ENCODE peak calls at places on chromosomes 13 and 19, in nine cellular contexts. E is ELR; P is AG09309; V is SK-N-DZ; S is BJ; C is stimulated activated CD4-positive, alpha-beta T cell treated with anti-CD3 and anti-CD28 coated beads, Interleukin-4, amount 100 ng/mL, for 4 hours; N is mucosa of gallbladder; O is glutamatergic neuron; W is T-helper 1 cell. J is an unnamed sample.

GRCh38 chr19:34759218-34759917 is 13.6 kb downstream of the ZNF599 start:
- DNase-seq in E (no peak), P (no peak), V (no peak), S (no peak), C (no peak), N (no peak), O (no peak), W (no peak), J (no peak)

GRCh38 chr13:113667771-113668490 is 912 bp downstream of the GRK1 start:
- DNase-seq in E (no peak), P (no peak), V (no peak), S (no peak), C (no peak), N (no peak), O (peak; percentile 10), W (no peak), J (no peak)

GRCh38 chr13:82374719-82375118 is 1507.6 kb downstream of the SLITRK1 start:
- DNase-seq in E (no peak), P (no peak), V (no peak), S (no peak), C (no peak), N (no peak), O (no peak), W (no peak), J (no peak)

GRCh38 chr19:8926341-8926740 is 83.9 kb downstream of the MUC16 start:
- DNase-seq in E (no peak), P (no peak), V (no peak), S (no peak), C (no peak), N (no peak), O (no peak), W (no peak), J (no peak)

GRCh38 chr13:101576977-101577376 is 124.5 kb downstream of the ITGBL1 start:
- DNase-seq in E (peak; percentile 11), P (no peak), V (no peak), S (no peak), C (no peak), N (no peak), O (no peak), W (no peak), J (no peak)

GRCh38 chr19:18149596-18149975 is 3.4 kb upstream of the PIK3R2 start:
- DNase-seq in E (no peak), P (no peak), V (no peak), S (no peak), C (no peak), N (no peak), O (no peak), W (no peak), J (no peak)

GRCh38 chr13:43316997-43317396 is 293.6 kb downstream of the DNAJC15 start:
- DNase-seq in E (peak; percentile 56), P (no peak), V (no peak), S (no peak), C (no peak), N (peak; percentile 17), O (no peak), W (no peak), J (peak; percentile 34)

GRCh38 chr13:38641164-38641948 is 45.5 kb upstream of the FREM2 start:
- DNase-seq in E (peak; percentile 19), P (no peak), V (no peak), S (no peak), C (no peak), N (no peak), O (no peak), W (no peak), J (no peak)

GRCh38 chr19:28289294-28290063 is 923.5 kb downstream of the UQCRFS1 start:
- DNase-seq in E (no peak), P (peak; percentile 16), V (no peak), S (no peak), C (no peak), N (no peak), O (no peak), W (no peak), J (peak; percentile 52)

GRCh38 chr13:112804374-112804773 is 114.5 kb downstream of the ATP11A start:
- DNase-seq in E (no peak), P (no peak), V (peak; percentile 10), S (no peak), C (no peak), N (no peak), O (no peak), W (no peak), J (no peak)

GRCh38 chr19:44718441-44719261 is 19.7 kb downstream of the CEACAM16 start:
- DNase-seq in E (peak; percentile 44), P (no peak), V (no peak), S (no peak), C (no peak), N (peak; percentile 86), O (no peak), W (no peak), J (no peak)

GRCh38 chr13:79393564-79394249 is 12.3 kb downstream of the RBM26 start:
- DNase-seq in E (no peak), P (no peak), V (no peak), S (no peak), C (peak; percentile 34), N (no peak), O (no peak), W (no peak), J (no peak)

GRCh38 chr13:113417008-113417735 is 36.1 kb downstream of the ADPRHL1 start:
- DNase-seq in E (no peak), P (no peak), V (no peak), S (no peak), C (no peak), N (no peak), O (no peak), W (no peak), J (no peak)

GRCh38 chr19:36032251-36033104 is at the start of gene CLIP3:
- DNase-seq in E (peak; percentile 69), P (no peak), V (peak; percentile 80), S (no peak), C (peak; percentile 54), N (peak; percentile 51), O (peak; percentile 89), W (peak; percentile 21), J (peak; percentile 31)

GRCh38 chr13:41050041-41050440 is 11.3 kb upstream of the WBP4 start:
- DNase-seq in E (peak; percentile 27), P (no peak), V (no peak), S (no peak), C (no peak), N (no peak), O (no peak), W (no peak), J (no peak)

GRCh38 chr13:50153401-50153800 is 138.2 kb downstream of the KCNRG start:
- DNase-seq in E (no peak), P (no peak), V (no peak), S (no peak), C (no peak), N (no peak), O (no peak), W (no peak), J (no peak)

GRCh38 chr13:41937388-41937787 is 23.5 kb downstream of the VWA8 start:
- DNase-seq in E (no peak), P (no peak), V (no peak), S (no peak), C (no peak), N (no peak), O (no peak), W (no peak), J (no peak)

GRCh38 chr13:77544365-77544764 is 8.9 kb downstream of the SCEL start:
- DNase-seq in E (no peak), P (no peak), V (no peak), S (no peak), C (no peak), N (no peak), O (no peak), W (no peak), J (no peak)

GRCh38 chr19:7994114-7994513 is 11.3 kb downstream of the ELAVL1 start:
- DNase-seq in E (no peak), P (no peak), V (no peak), S (no peak), C (no peak), N (no peak), O (no peak), W (no peak), J (no peak)

GRCh38 chr13:26971990-26972888 is 199.4 kb downstream of the USP12 start:
- DNase-seq in E (peak; percentile 57), P (no peak), V (peak; percentile 67), S (no peak), C (no peak), N (peak; percentile 44), O (no peak), W (no peak), J (no peak)

GRCh38 chr13:107210216-107211010 is 642.5 kb upstream of the ARGLU1 start:
- DNase-seq in E (no peak), P (peak; percentile 46), V (no peak), S (peak; percentile 10), C (no peak), N (no peak), O (no peak), W (no peak), J (no peak)

GRCh38 chr19:29606420-29606747 is 301 bp downstream of the POP4 start:
- DNase-seq in E (no peak), P (no peak), V (no peak), S (no peak), C (no peak), N (no peak), O (no peak), W (no peak), J (no peak)

GRCh38 chr13:113744197-113745000 is 14.6 kb upstream of the TMEM255B start:
- DNase-seq in E (no peak), P (no peak), V (no peak), S (no peak), C (no peak), N (no peak), O (no peak), W (no peak), J (no peak)

GRCh38 chr19:15091918-15092753 is 10.1 kb downstream of the OR1I1 start:
- DNase-seq in E (peak; percentile 83), P (no peak), V (peak; percentile 63), S (no peak), C (peak; percentile 19), N (peak; percentile 62), O (no peak), W (peak; percentile 23), J (no peak)

GRCh38 chr13:110010433-110011135 is 224.2 kb upstream of the IRS2 start:
- DNase-seq in E (no peak), P (no peak), V (peak; percentile 38), S (no peak), C (no peak), N (no peak), O (no peak), W (no peak), J (no peak)

GRCh38 chr19:4567584-4568071 is 8.1 kb upstream of the SEMA6B start:
- DNase-seq in E (peak; percentile 59), P (no peak), V (peak; percentile 64), S (no peak), C (peak; percentile 42), N (peak; percentile 26), O (peak; percentile 91), W (peak; percentile 30), J (no peak)

GRCh38 chr13:39159393-39159792 is 121.1 kb downstream of the NHLRC3 start:
- DNase-seq in E (no peak), P (no peak), V (no peak), S (no peak), C (peak; percentile 23), N (no peak), O (no peak), W (no peak), J (no peak)

GRCh38 chr13:75139291-75139690 is 342.7 kb downstream of the TBC1D4 start:
- DNase-seq in E (no peak), P (no peak), V (no peak), S (no peak), C (no peak), N (no peak), O (no peak), W (no peak), J (no peak)